ENCODE peak calls at places on chromosomes 1 and 21, in five cellular contexts. One of them, this sample, is unnamed.

GRCh38 chr1:1777510-1777909 is 760 bp downstream of the NADK start:
- DNase-seq in B cell: no peak
- DNase-seq in NCI-H1105: no peak
- DNase-seq in AG04450: no peak
- DNase-seq in HL-60: no peak
- DNase-seq in this sample: peak

GRCh38 chr1:57605933-57606332 is 182.1 kb upstream of the DAB1 start:
- DNase-seq in NCI-H1105: no peak
- DNase-seq in HL-60: no peak
- DNase-seq in B cell: no peak
- DNase-seq in AG04450: no peak
- DNase-seq in this sample: no peak

GRCh38 chr21:42404534-42404933 is 832 bp downstream of the UBASH3A start:
- DNase-seq in AG04450: no peak
- DNase-seq in B cell: no peak
- DNase-seq in NCI-H1105: no peak
- DNase-seq in HL-60: no peak
- DNase-seq in this sample: no peak

GRCh38 chr1:27348861-27349783 is 7.3 kb downstream of the SYTL1 start:
- DNase-seq in B cell: no peak
- DNase-seq in NCI-H1105: peak
- DNase-seq in HL-60: no peak
- DNase-seq in AG04450: no peak
- DNase-seq in this sample: peak

GRCh38 chr1:205572426-205572825 is 59.4 kb downstream of the ELK4 start:
- DNase-seq in B cell: no peak
- DNase-seq in NCI-H1105: no peak
- DNase-seq in HL-60: no peak
- DNase-seq in AG04450: no peak
- DNase-seq in this sample: no peak

GRCh38 chr1:156488566-156489165 is 11.9 kb downstream of the MEF2D start:
- DNase-seq in AG04450: no peak
- DNase-seq in NCI-H1105: no peak
- DNase-seq in HL-60: peak
- DNase-seq in B cell: no peak
- DNase-seq in this sample: peak

GRCh38 chr1:244920911-244921310 is 56.6 kb upstream of the HNRNPU start:
- DNase-seq in AG04450: no peak
- DNase-seq in HL-60: peak
- DNase-seq in B cell: no peak
- DNase-seq in NCI-H1105: no peak
- DNase-seq in this sample: no peak

GRCh38 chr1:29437946-29438345 is 201.6 kb downstream of the PTPRU start:
- DNase-seq in B cell: no peak
- DNase-seq in AG04450: no peak
- DNase-seq in HL-60: no peak
- DNase-seq in NCI-H1105: no peak
- DNase-seq in this sample: no peak

GRCh38 chr1:8020032-8020431 is 6.1 kb downstream of the ERRFI1 start:
- DNase-seq in AG04450: no peak
- DNase-seq in NCI-H1105: no peak
- DNase-seq in B cell: no peak
- DNase-seq in HL-60: peak
- DNase-seq in this sample: no peak

GRCh38 chr21:16195476-16195875 is 465.7 kb downstream of the USP25 start:
- DNase-seq in NCI-H1105: no peak
- DNase-seq in B cell: no peak
- DNase-seq in AG04450: peak
- DNase-seq in HL-60: no peak
- DNase-seq in this sample: no peak

GRCh38 chr21:34836103-34836932 is 167.5 kb downstream of the CLIC6 start:
- DNase-seq in NCI-H1105: no peak
- DNase-seq in HL-60: peak
- DNase-seq in AG04450: peak
- DNase-seq in B cell: no peak
- DNase-seq in this sample: no peak

GRCh38 chr1:2240251-2241156 is 12.4 kb downstream of the SKI start:
- DNase-seq in B cell: no peak
- DNase-seq in AG04450: no peak
- DNase-seq in NCI-H1105: no peak
- DNase-seq in HL-60: peak
- DNase-seq in this sample: peak

GRCh38 chr1:76161451-76161850 is 86.9 kb downstream of the ST6GALNAC3 start:
- DNase-seq in B cell: no peak
- DNase-seq in NCI-H1105: no peak
- DNase-seq in AG04450: no peak
- DNase-seq in HL-60: no peak
- DNase-seq in this sample: no peak

GRCh38 chr1:8671313-8671917 is 146.0 kb downstream of the RERE start:
- DNase-seq in AG04450: peak
- DNase-seq in B cell: no peak
- DNase-seq in NCI-H1105: peak
- DNase-seq in HL-60: peak
- DNase-seq in this sample: peak

GRCh38 chr1:48776400-48777218 is at the start of gene BEND5:
- DNase-seq in HL-60: no peak
- DNase-seq in B cell: peak
- DNase-seq in AG04450: peak
- DNase-seq in NCI-H1105: peak
- DNase-seq in this sample: peak

GRCh38 chr1:64966158-64966963 is at the start of gene JAK1:
- DNase-seq in B cell: peak
- DNase-seq in HL-60: peak
- DNase-seq in NCI-H1105: peak
- DNase-seq in AG04450: peak
- DNase-seq in this sample: peak

GRCh38 chr1:183635112-183635605 is 424 bp downstream of the ARPC5 start:
- DNase-seq in B cell: no peak
- DNase-seq in NCI-H1105: peak
- DNase-seq in AG04450: no peak
- DNase-seq in HL-60: no peak
- DNase-seq in this sample: peak

GRCh38 chr1:1928231-1929101 is 9.4 kb upstream of the TMEM52 start:
- DNase-seq in HL-60: no peak
- DNase-seq in NCI-H1105: no peak
- DNase-seq in AG04450: no peak
- DNase-seq in B cell: peak
- DNase-seq in this sample: no peak

GRCh38 chr1:17198476-17199258 is 6.3 kb upstream of the PADI1 start:
- DNase-seq in HL-60: no peak
- DNase-seq in B cell: no peak
- DNase-seq in AG04450: no peak
- DNase-seq in NCI-H1105: no peak
- DNase-seq in this sample: no peak

GRCh38 chr21:25827513-25827912 is 92.7 kb downstream of the GABPA start:
- DNase-seq in HL-60: no peak
- DNase-seq in AG04450: no peak
- DNase-seq in NCI-H1105: no peak
- DNase-seq in B cell: no peak
- DNase-seq in this sample: no peak

GRCh38 chr21:45976666-45977335 is 4.8 kb upstream of the COL6A1 start:
- DNase-seq in B cell: no peak
- DNase-seq in AG04450: no peak
- DNase-seq in HL-60: no peak
- DNase-seq in NCI-H1105: no peak
- DNase-seq in this sample: no peak

GRCh38 chr1:220684890-220685289 is 5.3 kb upstream of the C1orf115 start:
- DNase-seq in B cell: no peak
- DNase-seq in AG04450: no peak
- DNase-seq in HL-60: no peak
- DNase-seq in NCI-H1105: no peak
- DNase-seq in this sample: no peak

GRCh38 chr1:19802269-19802668 is 2.6 kb upstream of the TMCO4 start:
- DNase-seq in HL-60: no peak
- DNase-seq in B cell: no peak
- DNase-seq in NCI-H1105: no peak
- DNase-seq in AG04450: no peak
- DNase-seq in this sample: no peak

GRCh38 chr1:29984107-29984506 is 739.3 kb downstream of the MATN1 start:
- DNase-seq in B cell: no peak
- DNase-seq in AG04450: no peak
- DNase-seq in NCI-H1105: no peak
- DNase-seq in HL-60: no peak
- DNase-seq in this sample: no peak

GRCh38 chr21:44955803-44956175 is 16.0 kb downstream of the SLX9 start:
- DNase-seq in NCI-H1105: no peak
- DNase-seq in HL-60: no peak
- DNase-seq in AG04450: no peak
- DNase-seq in B cell: no peak
- DNase-seq in this sample: no peak

GRCh38 chr1:236494082-236494481 is 29.7 kb upstream of the LGALS8 start:
- DNase-seq in NCI-H1105: no peak
- DNase-seq in HL-60: no peak
- DNase-seq in B cell: no peak
- DNase-seq in AG04450: no peak
- DNase-seq in this sample: no peak

GRCh38 chr1:232226197-232226681 is 403.7 kb downstream of the SIPA1L2 start:
- DNase-seq in B cell: no peak
- DNase-seq in NCI-H1105: no peak
- DNase-seq in HL-60: no peak
- DNase-seq in AG04450: peak
- DNase-seq in this sample: no peak

GRCh38 chr21:32328595-32328994 is 29.9 kb downstream of the MRAP start:
- DNase-seq in NCI-H1105: no peak
- DNase-seq in HL-60: no peak
- DNase-seq in B cell: no peak
- DNase-seq in AG04450: no peak
- DNase-seq in this sample: no peak

GRCh38 chr21:36839735-36840134 is 126.7 kb downstream of the HLCS start:
- DNase-seq in NCI-H1105: no peak
- DNase-seq in B cell: no peak
- DNase-seq in HL-60: no peak
- DNase-seq in AG04450: no peak
- DNase-seq in this sample: no peak

GRCh38 chr21:34187935-34188334 is 114.6 kb downstream of the MRPS6 start:
- DNase-seq in B cell: no peak
- DNase-seq in NCI-H1105: no peak
- DNase-seq in HL-60: no peak
- DNase-seq in AG04450: no peak
- DNase-seq in this sample: no peak

GRCh38 chr1:193183019-193183643 is 3.3 kb downstream of the B3GALT2 start:
- DNase-seq in NCI-H1105: peak
- DNase-seq in B cell: no peak
- DNase-seq in AG04450: peak
- DNase-seq in HL-60: peak
- DNase-seq in this sample: no peak

GRCh38 chr1:162206749-162207635 is 137.5 kb downstream of the NOS1AP start:
- DNase-seq in AG04450: no peak
- DNase-seq in B cell: no peak
- DNase-seq in HL-60: no peak
- DNase-seq in NCI-H1105: peak
- DNase-seq in this sample: no peak

GRCh38 chr1:183318433-183318832 is 99.7 kb downstream of the NMNAT2 start:
- DNase-seq in HL-60: no peak
- DNase-seq in AG04450: peak
- DNase-seq in NCI-H1105: no peak
- DNase-seq in B cell: no peak
- DNase-seq in this sample: peak

This sample was measured in Peyer's patch.